ENCODE peak calls at places on chromosome 18, in four cellular contexts. One of them, this sample, is unnamed.

GRCh38 chr18:41312241-41312590 is 642.8 kb upstream of the PIK3C3 start:
- DNase-seq in stimulated activated naive B cell treated with anti-CD40 and anti-IgM and Interleukin-4, amounts not matched to agents 10 μg/mL and 1 μg/mL and 100 μg/mL, for 72 hours: no peak
- DNase-seq in germinal center: no peak
- DNase-seq in mesothelial cell of epicardium: no peak
- DNase-seq in this sample: no peak

GRCh38 chr18:8798996-8799395 is 93.6 kb downstream of the MTCL1 start:
- DNase-seq in stimulated activated naive B cell treated with anti-CD40 and anti-IgM and Interleukin-4, amounts not matched to agents 10 μg/mL and 1 μg/mL and 100 μg/mL, for 72 hours: no peak
- DNase-seq in germinal center: no peak
- DNase-seq in mesothelial cell of epicardium: no peak
- DNase-seq in this sample: no peak

GRCh38 chr18:32831781-32832180 is 59.0 kb upstream of the KLHL14 start:
- DNase-seq in germinal center: no peak
- DNase-seq in stimulated activated naive B cell treated with anti-CD40 and anti-IgM and Interleukin-4, amounts not matched to agents 10 μg/mL and 1 μg/mL and 100 μg/mL, for 72 hours: no peak
- DNase-seq in mesothelial cell of epicardium: no peak
- DNase-seq in this sample: no peak

GRCh38 chr18:22667158-22667557 is 249.4 kb upstream of the CTAGE1 start:
- DNase-seq in stimulated activated naive B cell treated with anti-CD40 and anti-IgM and Interleukin-4, amounts not matched to agents 10 μg/mL and 1 μg/mL and 100 μg/mL, for 72 hours: no peak
- DNase-seq in mesothelial cell of epicardium: no peak
- DNase-seq in germinal center: no peak
- DNase-seq in this sample: no peak

GRCh38 chr18:3995476-3996102 is 459.5 kb downstream of the DLGAP1 start:
- DNase-seq in mesothelial cell of epicardium: peak; percentile 70
- DNase-seq in stimulated activated naive B cell treated with anti-CD40 and anti-IgM and Interleukin-4, amounts not matched to agents 10 μg/mL and 1 μg/mL and 100 μg/mL, for 72 hours: peak; percentile 26
- DNase-seq in germinal center: peak; percentile 14
- DNase-seq in this sample: no peak

GRCh38 chr18:78271790-78272189 is 707.8 kb upstream of the SALL3 start:
- DNase-seq in germinal center: no peak
- DNase-seq in stimulated activated naive B cell treated with anti-CD40 and anti-IgM and Interleukin-4, amounts not matched to agents 10 μg/mL and 1 μg/mL and 100 μg/mL, for 72 hours: no peak
- DNase-seq in mesothelial cell of epicardium: no peak
- DNase-seq in this sample: no peak

GRCh38 chr18:22018366-22018765 is 151.0 kb upstream of the GATA6 start:
- DNase-seq in mesothelial cell of epicardium: no peak
- DNase-seq in stimulated activated naive B cell treated with anti-CD40 and anti-IgM and Interleukin-4, amounts not matched to agents 10 μg/mL and 1 μg/mL and 100 μg/mL, for 72 hours: no peak
- DNase-seq in germinal center: no peak
- DNase-seq in this sample: no peak

GRCh38 chr18:22349966-22350365 is 67.7 kb downstream of the CTAGE1 start:
- DNase-seq in germinal center: no peak
- DNase-seq in stimulated activated naive B cell treated with anti-CD40 and anti-IgM and Interleukin-4, amounts not matched to agents 10 μg/mL and 1 μg/mL and 100 μg/mL, for 72 hours: no peak
- DNase-seq in mesothelial cell of epicardium: no peak
- DNase-seq in this sample: no peak

GRCh38 chr18:65326831-65327230 is 424.0 kb upstream of the CDH7 start:
- DNase-seq in mesothelial cell of epicardium: no peak
- DNase-seq in stimulated activated naive B cell treated with anti-CD40 and anti-IgM and Interleukin-4, amounts not matched to agents 10 μg/mL and 1 μg/mL and 100 μg/mL, for 72 hours: no peak
- DNase-seq in germinal center: no peak
- DNase-seq in this sample: no peak

GRCh38 chr18:68991281-68991680 is 193.4 kb downstream of the CCDC102B start:
- DNase-seq in stimulated activated naive B cell treated with anti-CD40 and anti-IgM and Interleukin-4, amounts not matched to agents 10 μg/mL and 1 μg/mL and 100 μg/mL, for 72 hours: no peak
- DNase-seq in mesothelial cell of epicardium: no peak
- DNase-seq in germinal center: no peak
- DNase-seq in this sample: no peak

GRCh38 chr18:778194-779007 is 33.6 kb downstream of the YES1 start:
- DNase-seq in stimulated activated naive B cell treated with anti-CD40 and anti-IgM and Interleukin-4, amounts not matched to agents 10 μg/mL and 1 μg/mL and 100 μg/mL, for 72 hours: no peak
- DNase-seq in mesothelial cell of epicardium: no peak
- DNase-seq in germinal center: no peak
- DNase-seq in this sample: no peak

GRCh38 chr18:13612111-13612997 is 114.0 kb downstream of the FAM210A start:
- DNase-seq in germinal center: peak; percentile 58
- DNase-seq in stimulated activated naive B cell treated with anti-CD40 and anti-IgM and Interleukin-4, amounts not matched to agents 10 μg/mL and 1 μg/mL and 100 μg/mL, for 72 hours: peak; percentile 84
- DNase-seq in mesothelial cell of epicardium: no peak
- DNase-seq in this sample: no peak

GRCh38 chr18:6776193-6776592 is 46.7 kb downstream of the ARHGAP28 start:
- DNase-seq in germinal center: no peak
- DNase-seq in stimulated activated naive B cell treated with anti-CD40 and anti-IgM and Interleukin-4, amounts not matched to agents 10 μg/mL and 1 μg/mL and 100 μg/mL, for 72 hours: no peak
- DNase-seq in mesothelial cell of epicardium: no peak
- DNase-seq in this sample: no peak

GRCh38 chr18:41771971-41772370 is 183.1 kb upstream of the PIK3C3 start:
- DNase-seq in stimulated activated naive B cell treated with anti-CD40 and anti-IgM and Interleukin-4, amounts not matched to agents 10 μg/mL and 1 μg/mL and 100 μg/mL, for 72 hours: no peak
- DNase-seq in mesothelial cell of epicardium: no peak
- DNase-seq in germinal center: no peak
- DNase-seq in this sample: no peak

GRCh38 chr18:45850021-45850420 is 24.5 kb downstream of the SIGLEC15 start:
- DNase-seq in stimulated activated naive B cell treated with anti-CD40 and anti-IgM and Interleukin-4, amounts not matched to agents 10 μg/mL and 1 μg/mL and 100 μg/mL, for 72 hours: no peak
- DNase-seq in mesothelial cell of epicardium: no peak
- DNase-seq in germinal center: no peak
- DNase-seq in this sample: no peak

GRCh38 chr18:35750929-35751328 is 169.4 kb downstream of the GALNT1 start:
- DNase-seq in stimulated activated naive B cell treated with anti-CD40 and anti-IgM and Interleukin-4, amounts not matched to agents 10 μg/mL and 1 μg/mL and 100 μg/mL, for 72 hours: no peak
- DNase-seq in germinal center: no peak
- DNase-seq in mesothelial cell of epicardium: no peak
- DNase-seq in this sample: no peak

GRCh38 chr18:623760-624620 is 27.2 kb downstream of the CLUL1 start:
- DNase-seq in stimulated activated naive B cell treated with anti-CD40 and anti-IgM and Interleukin-4, amounts not matched to agents 10 μg/mL and 1 μg/mL and 100 μg/mL, for 72 hours: peak; percentile 17
- DNase-seq in mesothelial cell of epicardium: peak; percentile 69
- DNase-seq in germinal center: peak; percentile 30
- DNase-seq in this sample: peak; percentile 55

GRCh38 chr18:33805592-33805991 is 227.6 kb downstream of the ASXL3 start:
- DNase-seq in mesothelial cell of epicardium: no peak
- DNase-seq in stimulated activated naive B cell treated with anti-CD40 and anti-IgM and Interleukin-4, amounts not matched to agents 10 μg/mL and 1 μg/mL and 100 μg/mL, for 72 hours: no peak
- DNase-seq in germinal center: no peak
- DNase-seq in this sample: no peak

GRCh38 chr18:63578357-63578958 is 8.7 kb upstream of the SERPINB13 start:
- DNase-seq in mesothelial cell of epicardium: peak; percentile 52
- DNase-seq in germinal center: peak; percentile 9
- DNase-seq in stimulated activated naive B cell treated with anti-CD40 and anti-IgM and Interleukin-4, amounts not matched to agents 10 μg/mL and 1 μg/mL and 100 μg/mL, for 72 hours: no peak
- DNase-seq in this sample: no peak

GRCh38 chr18:42363446-42363845 is 408.4 kb downstream of the PIK3C3 start:
- DNase-seq in mesothelial cell of epicardium: no peak
- DNase-seq in stimulated activated naive B cell treated with anti-CD40 and anti-IgM and Interleukin-4, amounts not matched to agents 10 μg/mL and 1 μg/mL and 100 μg/mL, for 72 hours: no peak
- DNase-seq in germinal center: no peak
- DNase-seq in this sample: no peak

GRCh38 chr18:25237571-25238267 is 114.2 kb downstream of the ZNF521 start:
- DNase-seq in stimulated activated naive B cell treated with anti-CD40 and anti-IgM and Interleukin-4, amounts not matched to agents 10 μg/mL and 1 μg/mL and 100 μg/mL, for 72 hours: no peak
- DNase-seq in mesothelial cell of epicardium: no peak
- DNase-seq in germinal center: no peak
- DNase-seq in this sample: no peak

GRCh38 chr18:6405237-6406074 is 9.3 kb downstream of the L3MBTL4 start:
- DNase-seq in stimulated activated naive B cell treated with anti-CD40 and anti-IgM and Interleukin-4, amounts not matched to agents 10 μg/mL and 1 μg/mL and 100 μg/mL, for 72 hours: no peak
- DNase-seq in germinal center: no peak
- DNase-seq in mesothelial cell of epicardium: no peak
- DNase-seq in this sample: no peak

GRCh38 chr18:35513181-35513932 is 15.6 kb upstream of the INO80C start:
- DNase-seq in stimulated activated naive B cell treated with anti-CD40 and anti-IgM and Interleukin-4, amounts not matched to agents 10 μg/mL and 1 μg/mL and 100 μg/mL, for 72 hours: no peak
- DNase-seq in germinal center: no peak
- DNase-seq in mesothelial cell of epicardium: no peak
- DNase-seq in this sample: peak; percentile 46

GRCh38 chr18:61400016-61400630 is 66.9 kb downstream of the CDH20 start:
- DNase-seq in germinal center: no peak
- DNase-seq in mesothelial cell of epicardium: no peak
- DNase-seq in stimulated activated naive B cell treated with anti-CD40 and anti-IgM and Interleukin-4, amounts not matched to agents 10 μg/mL and 1 μg/mL and 100 μg/mL, for 72 hours: no peak
- DNase-seq in this sample: no peak

GRCh38 chr18:55256568-55257289 is 297.5 kb upstream of the CCDC68 start:
- DNase-seq in stimulated activated naive B cell treated with anti-CD40 and anti-IgM and Interleukin-4, amounts not matched to agents 10 μg/mL and 1 μg/mL and 100 μg/mL, for 72 hours: no peak
- DNase-seq in mesothelial cell of epicardium: no peak
- DNase-seq in germinal center: no peak
- DNase-seq in this sample: no peak

GRCh38 chr18:54031243-54031642 is 193.2 kb downstream of the MBD2 start:
- DNase-seq in germinal center: no peak
- DNase-seq in mesothelial cell of epicardium: no peak
- DNase-seq in stimulated activated naive B cell treated with anti-CD40 and anti-IgM and Interleukin-4, amounts not matched to agents 10 μg/mL and 1 μg/mL and 100 μg/mL, for 72 hours: no peak
- DNase-seq in this sample: no peak

GRCh38 chr18:77056399-77057015 is 76.1 kb downstream of the MBP start:
- DNase-seq in mesothelial cell of epicardium: no peak
- DNase-seq in stimulated activated naive B cell treated with anti-CD40 and anti-IgM and Interleukin-4, amounts not matched to agents 10 μg/mL and 1 μg/mL and 100 μg/mL, for 72 hours: no peak
- DNase-seq in germinal center: no peak
- DNase-seq in this sample: no peak

GRCh38 chr18:3725100-3725499 is 275.1 kb downstream of the TGIF1 start:
- DNase-seq in germinal center: peak; percentile 11
- DNase-seq in stimulated activated naive B cell treated with anti-CD40 and anti-IgM and Interleukin-4, amounts not matched to agents 10 μg/mL and 1 μg/mL and 100 μg/mL, for 72 hours: no peak
- DNase-seq in mesothelial cell of epicardium: no peak
- DNase-seq in this sample: no peak

GRCh38 chr18:23422751-23423418 is 30.2 kb upstream of the RIOK3 start:
- DNase-seq in stimulated activated naive B cell treated with anti-CD40 and anti-IgM and Interleukin-4, amounts not matched to agents 10 μg/mL and 1 μg/mL and 100 μg/mL, for 72 hours: peak; percentile 56
- DNase-seq in mesothelial cell of epicardium: no peak
- DNase-seq in germinal center: peak; percentile 33
- DNase-seq in this sample: peak; percentile 83

GRCh38 chr18:13797157-13797611 is 26.8 kb upstream of the MC5R start:
- DNase-seq in germinal center: no peak
- DNase-seq in mesothelial cell of epicardium: no peak
- DNase-seq in stimulated activated naive B cell treated with anti-CD40 and anti-IgM and Interleukin-4, amounts not matched to agents 10 μg/mL and 1 μg/mL and 100 μg/mL, for 72 hours: no peak
- DNase-seq in this sample: no peak

GRCh38 chr18:79260510-79260909 is 135.2 kb upstream of the NFATC1 start:
- DNase-seq in stimulated activated naive B cell treated with anti-CD40 and anti-IgM and Interleukin-4, amounts not matched to agents 10 μg/mL and 1 μg/mL and 100 μg/mL, for 72 hours: no peak
- DNase-seq in mesothelial cell of epicardium: no peak
- DNase-seq in germinal center: no peak
- DNase-seq in this sample: no peak